ENCODE peak calls at places on chromosomes 5 and 9, in ten cellular contexts. W, F, L, G, T, H, O, A, I and Z are unnamed samples.
A peak's percentile ranks its signal among the peaks of the same experiment; 100 is the strongest.

GRCh38 chr9:72935595-72935994 is 17.3 kb downstream of the ALDH1A1 start:
- DNase-seq in W (peak; percentile 14), L (no peak), A (no peak), H (no peak), I (no peak), G (no peak), F (no peak), T (no peak), O (no peak), Z (no peak)

GRCh38 chr5:172855597-172856292 is 21.7 kb downstream of the ERGIC1 start:
- DNase-seq in W (no peak), O (no peak), L (no peak), I (no peak), A (no peak), T (no peak), H (no peak), G (no peak), F (peak; percentile 70), Z (no peak)

GRCh38 chr5:29930316-29930715 is 1263.2 kb upstream of the CDH6 start:
- DNase-seq in I (no peak), W (no peak), A (no peak), F (no peak), L (no peak), H (no peak), O (no peak), G (no peak), T (no peak), Z (no peak)

GRCh38 chr5:140118294-140118936 is 4.5 kb downstream of the PURA start:
- DNase-seq in I (no peak), F (no peak), H (peak; percentile 31), T (no peak), A (no peak), G (no peak), O (no peak), W (no peak), L (no peak), Z (no peak)

GRCh38 chr5:147482426-147483196 is 27.3 kb downstream of the DPYSL3 start:
- DNase-seq in F (no peak), I (no peak), O (no peak), G (no peak), A (no peak), W (no peak), H (no peak), T (no peak), L (no peak), Z (no peak)

GRCh38 chr5:140833993-140834392 is at the start of gene PCDHA7:
- DNase-seq in G (no peak), A (no peak), W (no peak), T (no peak), I (no peak), F (no peak), L (no peak), O (no peak), H (no peak), Z (no peak)

GRCh38 chr5:129656952-129657351 is 90.9 kb upstream of the MINAR2 start:
- DNase-seq in T (no peak), A (no peak), O (no peak), H (no peak), I (no peak), L (no peak), G (no peak), W (peak; percentile 74), F (no peak), Z (no peak)

GRCh38 chr5:144203750-144204596 is 33.3 kb downstream of the KCTD16 start:
- DNase-seq in A (no peak), H (peak; percentile 77), O (no peak), G (peak; percentile 14), T (peak; percentile 37), I (no peak), F (no peak), L (peak; percentile 58), W (peak; percentile 65), Z (peak; percentile 34)

GRCh38 chr9:15144567-15145174 is 162.3 kb downstream of the TTC39B start:
- DNase-seq in W (no peak), A (no peak), I (no peak), T (no peak), F (no peak), L (no peak), O (no peak), G (no peak), H (no peak), Z (no peak)

GRCh38 chr9:124784503-124784902 is 7.6 kb downstream of the OLFML2A start:
- DNase-seq in F (no peak), O (no peak), T (no peak), W (no peak), I (no peak), H (no peak), L (no peak), A (no peak), G (no peak), Z (no peak)

GRCh38 chr5:132222649-132223038 is 5.0 kb downstream of the P4HA2 start:
- DNase-seq in H (peak; percentile 68), T (no peak), G (no peak), L (no peak), F (no peak), W (no peak), I (no peak), A (no peak), O (no peak), Z (no peak)

GRCh38 chr5:61328791-61329617 is 3.1 kb upstream of the ZSWIM6 start:
- DNase-seq in T (no peak), G (no peak), W (no peak), A (no peak), O (no peak), L (no peak), I (no peak), H (no peak), F (no peak), Z (no peak)

GRCh38 chr9:111805841-111806241 is 11.1 kb upstream of the SHOC1 start:
- DNase-seq in A (no peak), W (no peak), F (no peak), H (no peak), O (no peak), I (no peak), L (no peak), T (no peak), G (no peak), Z (peak; percentile 26)

GRCh38 chr9:17402309-17402708 is 176.6 kb upstream of the SH3GL2 start:
- DNase-seq in L (no peak), T (no peak), I (no peak), O (no peak), H (peak; percentile 55), W (peak; percentile 15), F (no peak), G (no peak), A (no peak), Z (no peak)

GRCh38 chr9:127524373-127524772 is 73.1 kb downstream of the LRSAM1 start:
- DNase-seq in A (no peak), H (no peak), O (no peak), L (no peak), G (no peak), F (no peak), I (no peak), W (peak; percentile 50), T (no peak), Z (no peak)

GRCh38 chr5:142277796-142278195 is 47.0 kb downstream of the SPRY4 start:
- DNase-seq in G (no peak), T (no peak), I (no peak), O (no peak), L (no peak), F (no peak), A (no peak), W (no peak), H (no peak), Z (no peak)

GRCh38 chr5:149445739-149446369 is 66.8 kb upstream of the IL17B start:
- DNase-seq in F (peak; percentile 66), L (no peak), H (no peak), A (no peak), I (peak; percentile 76), G (no peak), T (no peak), O (no peak), W (no peak), Z (peak; percentile 99)

GRCh38 chr5:120769291-120769872 is 305.3 kb downstream of the PRR16 start:
- DNase-seq in F (no peak), T (no peak), H (no peak), I (no peak), L (no peak), G (no peak), O (no peak), W (no peak), A (no peak), Z (peak; percentile 31)

GRCh38 chr9:131840751-131841702 is 101.2 kb upstream of the RAPGEF1 start:
- DNase-seq in T (no peak), W (no peak), A (no peak), H (no peak), G (no peak), L (no peak), I (no peak), O (no peak), F (no peak), Z (no peak)

GRCh38 chr9:136791466-136792276 is 527 bp downstream of the TMEM141 start:
- DNase-seq in O (no peak), F (no peak), L (no peak), W (peak; percentile 33), I (no peak), A (no peak), T (peak; percentile 73), H (peak; percentile 82), G (peak; percentile 85), Z (no peak)

GRCh38 chr5:135313946-135314345 is 85.1 kb downstream of the MACROH2A1 start:
- DNase-seq in O (no peak), L (no peak), G (no peak), I (no peak), A (no peak), T (no peak), W (no peak), H (no peak), F (no peak), Z (no peak)

GRCh38 chr9:16540996-16541668 is 329.3 kb downstream of the BNC2 start:
- DNase-seq in W (no peak), A (no peak), O (no peak), F (no peak), T (no peak), I (no peak), G (no peak), L (no peak), H (no peak), Z (no peak)

GRCh38 chr9:138064547-138064946 is 187.0 kb downstream of the CACNA1B start:
- DNase-seq in I (no peak), H (no peak), G (no peak), A (no peak), W (no peak), F (no peak), L (no peak), T (no peak), O (no peak), Z (no peak)

GRCh38 chr5:73674669-73675004 is 48.6 kb downstream of the ARHGEF28 start:
- DNase-seq in G (no peak), A (no peak), I (no peak), W (no peak), O (no peak), F (no peak), L (no peak), H (no peak), T (no peak), Z (no peak)

GRCh38 chr9:135565141-135565628 is 3.6 kb downstream of the PAEP start:
- DNase-seq in O (no peak), L (no peak), H (peak; percentile 13), W (no peak), I (no peak), F (no peak), G (no peak), A (no peak), T (no peak), Z (no peak)

GRCh38 chr5:16881253-16881652 is 54.8 kb downstream of the MYO10 start:
- DNase-seq in T (no peak), G (no peak), L (no peak), O (no peak), F (no peak), I (no peak), A (no peak), W (no peak), H (no peak), Z (no peak)

GRCh38 chr9:86485359-86485758 is 131.1 kb upstream of the TUT7 start:
- DNase-seq in L (no peak), T (no peak), I (no peak), A (no peak), W (no peak), H (no peak), G (no peak), O (no peak), F (no peak), Z (no peak)

GRCh38 chr5:176410486-176411180 is 5.7 kb downstream of the CLTB start:
- DNase-seq in H (peak; percentile 1), O (no peak), L (no peak), F (no peak), W (no peak), I (no peak), T (no peak), G (no peak), A (no peak), Z (no peak)